ENCODE peak calls at places on chromosome 12, in nine cellular contexts. One of them, this sample, is unnamed.

GRCh38 chr12:79983492-79983891 is 48.6 kb upstream of the PPP1R12A start:
- DNase-seq in right atrium auricular region: no peak
- DNase-seq in AG04450: peak; percentile 16
- DNase-seq in epithelial cell of esophagus: peak; percentile 16
- DNase-seq in NCI-H1092: no peak
- DNase-seq in stimulated activated CD4-positive, alpha-beta T cell treated with anti-CD3 and anti-CD28 coated beads, Interleukin-2, amount 100 ng/mL, for 48 hours: no peak
- DNase-seq in substantia nigra: no peak
- DNase-seq in occipital lobe: no peak
- DNase-seq in SK-N-DZ: no peak
- DNase-seq in this sample: no peak

GRCh38 chr12:29707846-29708245 is 75.9 kb downstream of the TMTC1 start:
- DNase-seq in right atrium auricular region: no peak
- DNase-seq in AG04450: no peak
- DNase-seq in epithelial cell of esophagus: no peak
- DNase-seq in NCI-H1092: no peak
- DNase-seq in stimulated activated CD4-positive, alpha-beta T cell treated with anti-CD3 and anti-CD28 coated beads, Interleukin-2, amount 100 ng/mL, for 48 hours: no peak
- DNase-seq in substantia nigra: no peak
- DNase-seq in occipital lobe: no peak
- DNase-seq in SK-N-DZ: no peak
- DNase-seq in this sample: no peak

GRCh38 chr12:108933950-108934349 is 54.1 kb downstream of the DAO start:
- DNase-seq in right atrium auricular region: no peak
- DNase-seq in AG04450: no peak
- DNase-seq in epithelial cell of esophagus: peak; percentile 16
- DNase-seq in NCI-H1092: no peak
- DNase-seq in stimulated activated CD4-positive, alpha-beta T cell treated with anti-CD3 and anti-CD28 coated beads, Interleukin-2, amount 100 ng/mL, for 48 hours: no peak
- DNase-seq in substantia nigra: no peak
- DNase-seq in occipital lobe: no peak
- DNase-seq in SK-N-DZ: no peak
- DNase-seq in this sample: no peak

GRCh38 chr12:109563291-109564284 is 9.7 kb downstream of the MMAB start:
- DNase-seq in right atrium auricular region: no peak
- DNase-seq in AG04450: no peak
- DNase-seq in epithelial cell of esophagus: no peak
- DNase-seq in NCI-H1092: no peak
- DNase-seq in stimulated activated CD4-positive, alpha-beta T cell treated with anti-CD3 and anti-CD28 coated beads, Interleukin-2, amount 100 ng/mL, for 48 hours: no peak
- DNase-seq in substantia nigra: no peak
- DNase-seq in occipital lobe: no peak
- DNase-seq in SK-N-DZ: no peak
- DNase-seq in this sample: no peak

GRCh38 chr12:26744042-26744626 is 88.9 kb downstream of the ITPR2 start:
- DNase-seq in right atrium auricular region: no peak
- DNase-seq in AG04450: no peak
- DNase-seq in epithelial cell of esophagus: no peak
- DNase-seq in NCI-H1092: no peak
- DNase-seq in stimulated activated CD4-positive, alpha-beta T cell treated with anti-CD3 and anti-CD28 coated beads, Interleukin-2, amount 100 ng/mL, for 48 hours: no peak
- DNase-seq in substantia nigra: no peak
- DNase-seq in occipital lobe: no peak
- DNase-seq in SK-N-DZ: no peak
- DNase-seq in this sample: no peak

GRCh38 chr12:1530592-1531159 is 63.7 kb downstream of the FBXL14 start:
- DNase-seq in right atrium auricular region: no peak
- DNase-seq in AG04450: no peak
- DNase-seq in epithelial cell of esophagus: no peak
- DNase-seq in NCI-H1092: no peak
- DNase-seq in stimulated activated CD4-positive, alpha-beta T cell treated with anti-CD3 and anti-CD28 coated beads, Interleukin-2, amount 100 ng/mL, for 48 hours: no peak
- DNase-seq in substantia nigra: no peak
- DNase-seq in occipital lobe: no peak
- DNase-seq in SK-N-DZ: no peak
- DNase-seq in this sample: no peak

GRCh38 chr12:53205747-53206146 is 1.3 kb downstream of the ITGB7 start:
- DNase-seq in right atrium auricular region: no peak
- DNase-seq in AG04450: peak; percentile 61
- DNase-seq in epithelial cell of esophagus: peak; percentile 70
- DNase-seq in NCI-H1092: no peak
- DNase-seq in stimulated activated CD4-positive, alpha-beta T cell treated with anti-CD3 and anti-CD28 coated beads, Interleukin-2, amount 100 ng/mL, for 48 hours: peak; percentile 65
- DNase-seq in substantia nigra: no peak
- DNase-seq in occipital lobe: no peak
- DNase-seq in SK-N-DZ: no peak
- DNase-seq in this sample: peak; percentile 84

GRCh38 chr12:114812858-114813761 is 129.1 kb upstream of the TBX3 start:
- DNase-seq in right atrium auricular region: no peak
- DNase-seq in AG04450: peak; percentile 56
- DNase-seq in epithelial cell of esophagus: no peak
- DNase-seq in NCI-H1092: no peak
- DNase-seq in stimulated activated CD4-positive, alpha-beta T cell treated with anti-CD3 and anti-CD28 coated beads, Interleukin-2, amount 100 ng/mL, for 48 hours: no peak
- DNase-seq in substantia nigra: no peak
- DNase-seq in occipital lobe: no peak
- DNase-seq in SK-N-DZ: peak; percentile 29
- DNase-seq in this sample: no peak

GRCh38 chr12:92503029-92503931 is 199.5 kb upstream of the PLEKHG7 start:
- DNase-seq in right atrium auricular region: no peak
- DNase-seq in AG04450: no peak
- DNase-seq in epithelial cell of esophagus: no peak
- DNase-seq in NCI-H1092: peak; percentile 13
- DNase-seq in stimulated activated CD4-positive, alpha-beta T cell treated with anti-CD3 and anti-CD28 coated beads, Interleukin-2, amount 100 ng/mL, for 48 hours: peak; percentile 36
- DNase-seq in substantia nigra: no peak
- DNase-seq in occipital lobe: no peak
- DNase-seq in SK-N-DZ: no peak
- DNase-seq in this sample: peak; percentile 79

GRCh38 chr12:89984846-89985245 is 276.2 kb upstream of the ATP2B1 start:
- DNase-seq in right atrium auricular region: no peak
- DNase-seq in AG04450: no peak
- DNase-seq in epithelial cell of esophagus: no peak
- DNase-seq in NCI-H1092: no peak
- DNase-seq in stimulated activated CD4-positive, alpha-beta T cell treated with anti-CD3 and anti-CD28 coated beads, Interleukin-2, amount 100 ng/mL, for 48 hours: no peak
- DNase-seq in substantia nigra: no peak
- DNase-seq in occipital lobe: no peak
- DNase-seq in SK-N-DZ: no peak
- DNase-seq in this sample: no peak

GRCh38 chr12:131102493-131102931 is 148.8 kb downstream of the ADGRD1 start:
- DNase-seq in right atrium auricular region: no peak
- DNase-seq in AG04450: no peak
- DNase-seq in epithelial cell of esophagus: no peak
- DNase-seq in NCI-H1092: no peak
- DNase-seq in stimulated activated CD4-positive, alpha-beta T cell treated with anti-CD3 and anti-CD28 coated beads, Interleukin-2, amount 100 ng/mL, for 48 hours: no peak
- DNase-seq in substantia nigra: no peak
- DNase-seq in occipital lobe: no peak
- DNase-seq in SK-N-DZ: no peak
- DNase-seq in this sample: no peak

GRCh38 chr12:66235626-66236281 is 46.7 kb downstream of the IRAK3 start:
- DNase-seq in right atrium auricular region: no peak
- DNase-seq in AG04450: no peak
- DNase-seq in epithelial cell of esophagus: peak; percentile 14
- DNase-seq in NCI-H1092: no peak
- DNase-seq in stimulated activated CD4-positive, alpha-beta T cell treated with anti-CD3 and anti-CD28 coated beads, Interleukin-2, amount 100 ng/mL, for 48 hours: no peak
- DNase-seq in substantia nigra: no peak
- DNase-seq in occipital lobe: no peak
- DNase-seq in SK-N-DZ: peak; percentile 14
- DNase-seq in this sample: no peak

GRCh38 chr12:112198120-112198733 is 72.9 kb downstream of the TRAFD1 start:
- DNase-seq in right atrium auricular region: no peak
- DNase-seq in AG04450: no peak
- DNase-seq in epithelial cell of esophagus: peak; percentile 69
- DNase-seq in NCI-H1092: peak; percentile 10
- DNase-seq in stimulated activated CD4-positive, alpha-beta T cell treated with anti-CD3 and anti-CD28 coated beads, Interleukin-2, amount 100 ng/mL, for 48 hours: peak; percentile 31
- DNase-seq in substantia nigra: peak; percentile 67
- DNase-seq in occipital lobe: peak; percentile 18
- DNase-seq in SK-N-DZ: peak; percentile 56
- DNase-seq in this sample: no peak

GRCh38 chr12:1972856-1973317 is 31.4 kb downstream of the DCP1B start:
- DNase-seq in right atrium auricular region: peak; percentile 69
- DNase-seq in AG04450: peak; percentile 20
- DNase-seq in epithelial cell of esophagus: no peak
- DNase-seq in NCI-H1092: no peak
- DNase-seq in stimulated activated CD4-positive, alpha-beta T cell treated with anti-CD3 and anti-CD28 coated beads, Interleukin-2, amount 100 ng/mL, for 48 hours: no peak
- DNase-seq in substantia nigra: peak; percentile 66
- DNase-seq in occipital lobe: no peak
- DNase-seq in SK-N-DZ: no peak
- DNase-seq in this sample: no peak

GRCh38 chr12:96902076-96902475 is 5.0 kb upstream of the NEDD1 start:
- DNase-seq in right atrium auricular region: no peak
- DNase-seq in AG04450: no peak
- DNase-seq in epithelial cell of esophagus: no peak
- DNase-seq in NCI-H1092: no peak
- DNase-seq in stimulated activated CD4-positive, alpha-beta T cell treated with anti-CD3 and anti-CD28 coated beads, Interleukin-2, amount 100 ng/mL, for 48 hours: no peak
- DNase-seq in substantia nigra: no peak
- DNase-seq in occipital lobe: no peak
- DNase-seq in SK-N-DZ: no peak
- DNase-seq in this sample: no peak

GRCh38 chr12:29563636-29564035 is 66.2 kb upstream of the OVCH1 start:
- DNase-seq in right atrium auricular region: no peak
- DNase-seq in AG04450: no peak
- DNase-seq in epithelial cell of esophagus: no peak
- DNase-seq in NCI-H1092: no peak
- DNase-seq in stimulated activated CD4-positive, alpha-beta T cell treated with anti-CD3 and anti-CD28 coated beads, Interleukin-2, amount 100 ng/mL, for 48 hours: no peak
- DNase-seq in substantia nigra: no peak
- DNase-seq in occipital lobe: no peak
- DNase-seq in SK-N-DZ: no peak
- DNase-seq in this sample: no peak

This sample was measured in GM06990.